ENCODE peak calls at places on chromosomes 16 and 17, in seven cellular contexts. P, Z, I, C, H, M and D are unnamed samples.

GRCh38 chr17:63635787-63636186 is 13.6 kb downstream of the MAP3K3 start:
- DNase-seq in P (no peak), Z (no peak), I (no peak), C (no peak), H (no peak), M (no peak), D (no peak)

GRCh38 chr16:48609453-48610023 is 442 bp downstream of the N4BP1 start:
- DNase-seq in P (peak), Z (peak), I (peak), C (no peak), H (peak), M (peak), D (peak)

GRCh38 chr17:74280093-74280513 is 6.1 kb downstream of the DNAI2 start:
- DNase-seq in P (no peak), Z (peak), I (no peak), C (no peak), H (no peak), M (no peak), D (peak)

GRCh38 chr16:11799509-11800384 is 2.7 kb upstream of the ZC3H7A start:
- DNase-seq in P (no peak), Z (peak), I (no peak), C (no peak), H (no peak), M (no peak), D (peak)

GRCh38 chr17:55722742-55723487 is at the start of gene TMEM100:
- DNase-seq in P (no peak), Z (no peak), I (no peak), C (peak), H (peak), M (peak), D (no peak)

GRCh38 chr16:66095676-66096075 is 270.8 kb upstream of the CDH5 start:
- DNase-seq in P (no peak), Z (no peak), I (no peak), C (no peak), H (no peak), M (no peak), D (no peak)

GRCh38 chr16:81035975-81036750 is 521 bp downstream of the ATMIN start:
- DNase-seq in P (no peak), Z (peak), I (peak), C (no peak), H (peak), M (no peak), D (peak)

GRCh38 chr16:2056077-2056476 is 8.3 kb downstream of the TSC2 start:
- DNase-seq in P (no peak), Z (no peak), I (no peak), C (no peak), H (no peak), M (no peak), D (no peak)

GRCh38 chr17:50768348-50768761 is 1.0 kb upstream of the ANKRD40CL start:
- DNase-seq in P (no peak), Z (no peak), I (no peak), C (no peak), H (no peak), M (no peak), D (no peak)

GRCh38 chr16:23248261-23249194 is 53.6 kb upstream of the SCNN1B start:
- DNase-seq in P (no peak), Z (no peak), I (no peak), C (no peak), H (peak), M (no peak), D (no peak)

GRCh38 chr16:56611281-56611833 is 3.0 kb downstream of the MT2A start:
- DNase-seq in P (no peak), Z (no peak), I (no peak), C (peak), H (peak), M (no peak), D (no peak)

GRCh38 chr17:2749058-2749783 is at the start of gene CCDC92B:
- DNase-seq in P (peak), Z (no peak), I (peak), C (no peak), H (no peak), M (no peak), D (no peak)

GRCh38 chr17:42784361-42784760 is 4.0 kb downstream of the WNK4 start:
- DNase-seq in P (no peak), Z (no peak), I (no peak), C (no peak), H (no peak), M (no peak), D (no peak)

GRCh38 chr17:77515227-77515626 is 374.5 kb downstream of the SEC14L1 start:
- DNase-seq in P (no peak), Z (no peak), I (no peak), C (no peak), H (no peak), M (no peak), D (no peak)

GRCh38 chr16:61820398-61820797 is 215.8 kb downstream of the CDH8 start:
- DNase-seq in P (no peak), Z (no peak), I (no peak), C (no peak), H (peak), M (no peak), D (no peak)

GRCh38 chr17:2545393-2545792 is 33.7 kb upstream of the METTL16 start:
- DNase-seq in P (no peak), Z (no peak), I (no peak), C (no peak), H (no peak), M (no peak), D (no peak)

GRCh38 chr17:75830168-75831031 is 13.8 kb downstream of the UNC13D start:
- DNase-seq in P (peak), Z (peak), I (no peak), C (no peak), H (no peak), M (no peak), D (no peak)

GRCh38 chr16:53600076-53600475 is 97.1 kb upstream of the AKTIP start:
- DNase-seq in P (no peak), Z (no peak), I (no peak), C (no peak), H (no peak), M (no peak), D (no peak)

GRCh38 chr17:66949501-66949900 is 15.0 kb upstream of the CACNG4 start:
- DNase-seq in P (no peak), Z (no peak), I (no peak), C (no peak), H (peak), M (no peak), D (no peak)

GRCh38 chr16:85259115-85259830 is 147.0 kb upstream of the CIBAR2 start:
- DNase-seq in P (no peak), Z (no peak), I (no peak), C (no peak), H (no peak), M (no peak), D (no peak)

GRCh38 chr17:37643829-37644228 is 583 bp upstream of the DDX52 start:
- DNase-seq in P (no peak), Z (no peak), I (no peak), C (no peak), H (peak), M (no peak), D (no peak)

GRCh38 chr17:29619251-29619650 is 3.5 kb downstream of the CORO6 start:
- DNase-seq in P (peak), Z (no peak), I (no peak), C (no peak), H (peak), M (no peak), D (no peak)

GRCh38 chr16:56871172-56871593 is 6.2 kb downstream of the SLC12A3 start:
- DNase-seq in P (no peak), Z (no peak), I (no peak), C (no peak), H (peak), M (no peak), D (no peak)

GRCh38 chr17:80859004-80859941 is 132.4 kb upstream of the CHMP6 start:
- DNase-seq in P (no peak), Z (no peak), I (peak), C (peak), H (peak), M (no peak), D (no peak)

GRCh38 chr16:2206420-2206779 is 1.1 kb downstream of the MLST8 start:
- DNase-seq in P (no peak), Z (no peak), I (no peak), C (no peak), H (no peak), M (no peak), D (no peak)

GRCh38 chr16:54507091-54507490 is 220.5 kb upstream of the IRX3 start:
- DNase-seq in P (peak), Z (no peak), I (peak), C (no peak), H (peak), M (no peak), D (no peak)

GRCh38 chr17:81722184-81723120 is 10.4 kb downstream of the SLC25A10 start:
- DNase-seq in P (no peak), Z (no peak), I (no peak), C (no peak), H (no peak), M (no peak), D (no peak)

GRCh38 chr17:50829336-50829735 is 6.0 kb upstream of the WFIKKN2 start:
- DNase-seq in P (no peak), Z (no peak), I (no peak), C (no peak), H (no peak), M (no peak), D (no peak)

GRCh38 chr16:26993511-26993910 is 73.2 kb upstream of the C16orf82 start:
- DNase-seq in P (no peak), Z (no peak), I (no peak), C (no peak), H (peak), M (no peak), D (no peak)

GRCh38 chr17:21537302-21537701 is 155.0 kb upstream of the KCNJ18 start:
- DNase-seq in P (no peak), Z (no peak), I (no peak), C (no peak), H (no peak), M (no peak), D (no peak)

GRCh38 chr17:12107905-12108304 is 87.2 kb downstream of the MAP2K4 start:
- DNase-seq in P (no peak), Z (no peak), I (no peak), C (no peak), H (peak), M (no peak), D (no peak)

GRCh38 chr16:88770459-88771293 is 14.3 kb downstream of the PIEZO1 start:
- DNase-seq in P (no peak), Z (no peak), I (no peak), C (no peak), H (peak), M (no peak), D (no peak)

GRCh38 chr17:81094744-81095607 is 60.0 kb downstream of the BAIAP2 start:
- DNase-seq in P (peak), Z (peak), I (peak), C (peak), H (peak), M (peak), D (peak)

GRCh38 chr17:78644259-78644658 is 67.1 kb upstream of the DNAH17 start:
- DNase-seq in P (no peak), Z (no peak), I (no peak), C (no peak), H (no peak), M (no peak), D (no peak)

GRCh38 chr16:30561212-30561816 is 3.1 kb upstream of the ZNF764 start:
- DNase-seq in P (no peak), Z (no peak), I (no peak), C (no peak), H (no peak), M (no peak), D (no peak)

GRCh38 chr17:43906951-43907424 is 348 bp downstream of the MPP2 start:
- DNase-seq in P (no peak), Z (peak), I (no peak), C (peak), H (no peak), M (no peak), D (no peak)

GRCh38 chr16:28085376-28086171 is 22.1 kb upstream of the GSG1L start:
- DNase-seq in P (no peak), Z (no peak), I (no peak), C (no peak), H (no peak), M (no peak), D (no peak)

GRCh38 chr16:57024894-57025680 is 35.7 kb downstream of the NLRC5 start:
- DNase-seq in P (no peak), Z (no peak), I (no peak), C (no peak), H (no peak), M (no peak), D (no peak)

GRCh38 chr17:82859431-82860403 is 19.9 kb upstream of the ZNF750 start:
- DNase-seq in P (no peak), Z (peak), I (no peak), C (no peak), H (peak), M (no peak), D (peak)